ENCODE peak calls at places on chromosomes 4 and X, in ten cellular contexts. U is aorta; Z is lower lobe of right lung; P is CD4-positive, CD25-positive, alpha-beta regulatory T cell; V is trophoblast cell; A is thoracic aorta; J is uterus; H is cardiac muscle cell; Q is ascending aorta; D is tibial artery. L is an unnamed sample.

GRCh38 chr4:125266901-125267601 is 47.7 kb upstream of the FAT4 start:
- DNase-seq in D (no peak), A (no peak), Z (no peak), H (peak), P (no peak), U (no peak), V (peak), Q (no peak), J (no peak), L (no peak)

GRCh38 chr4:83083925-83084475 is 30.5 kb downstream of the PLAC8 start:
- DNase-seq in P (peak), H (peak), Z (peak), V (peak), D (no peak), Q (no peak), J (no peak), U (no peak), A (no peak), L (no peak)

GRCh38 chr4:73918058-73918457 is 48.9 kb downstream of the CXCL1 start:
- DNase-seq in J (no peak), P (no peak), Z (no peak), Q (no peak), U (no peak), H (no peak), V (no peak), A (no peak), D (no peak), L (no peak)

GRCh38 chrX:18422325-18422724 is 3.1 kb upstream of the CDKL5 start:
- DNase-seq in Q (no peak), V (peak), A (no peak), U (no peak), P (no peak), Z (no peak), H (peak), J (no peak), D (no peak), L (no peak)

GRCh38 chrX:79336869-79337815 is 30.0 kb downstream of the ITM2A start:
- DNase-seq in U (no peak), J (no peak), V (no peak), A (no peak), Q (no peak), D (no peak), P (peak), Z (no peak), H (no peak), L (no peak)

GRCh38 chr4:26330186-26330787 is 9.5 kb downstream of the RBPJ start:
- DNase-seq in H (peak), P (peak), D (no peak), Q (no peak), J (no peak), U (no peak), V (peak), Z (no peak), A (no peak), L (no peak)

GRCh38 chr4:185119927-185120630 is 23.0 kb upstream of the SLC25A4 start:
- DNase-seq in H (no peak), A (no peak), P (no peak), V (no peak), Q (no peak), U (no peak), D (no peak), Z (no peak), J (no peak), L (no peak)

GRCh38 chr4:70158576-70158975 is 4.5 kb downstream of the PRR27 start:
- DNase-seq in H (no peak), Z (peak), V (no peak), U (no peak), J (no peak), P (no peak), Q (no peak), D (no peak), A (no peak), L (no peak)

GRCh38 chr4:74202062-74202586 is 44.2 kb downstream of the MTHFD2L start:
- DNase-seq in P (no peak), Q (no peak), A (no peak), U (no peak), Z (no peak), D (no peak), H (no peak), V (no peak), J (no peak), L (no peak)

GRCh38 chrX:107687445-107687844 is 59.1 kb downstream of the PRPS1 start:
- DNase-seq in U (no peak), Z (no peak), H (no peak), P (no peak), V (no peak), Q (no peak), D (no peak), J (no peak), A (no peak), L (no peak)

GRCh38 chrX:69556094-69557011 is 52.2 kb downstream of the NALF2 start:
- DNase-seq in H (peak), U (no peak), Q (no peak), V (peak), P (no peak), A (no peak), J (peak), D (no peak), Z (no peak), L (no peak)

GRCh38 chrX:96407501-96407900 is 277.1 kb upstream of the DIAPH2 start:
- DNase-seq in J (no peak), Z (no peak), A (no peak), V (peak), Q (no peak), H (peak), D (no peak), U (no peak), P (no peak), L (no peak)

GRCh38 chr4:138669479-138670165 is 346.0 kb upstream of the NOCT start:
- DNase-seq in H (peak), D (no peak), A (no peak), Q (no peak), U (no peak), P (no peak), J (no peak), V (no peak), Z (no peak), L (no peak)

GRCh38 chrX:76279007-76279406 is 106.1 kb downstream of the PBDC1 start:
- DNase-seq in J (no peak), H (peak), Q (no peak), V (peak), U (no peak), A (no peak), P (peak), D (peak), Z (no peak), L (no peak)

GRCh38 chrX:26845051-26845450 is 618.1 kb downstream of the PPP4R3C start:
- DNase-seq in D (no peak), U (no peak), V (no peak), Q (no peak), Z (no peak), A (no peak), J (no peak), H (peak), P (no peak), L (no peak)

GRCh38 chr4:99507762-99508161 is 3.1 kb upstream of the C4orf17 start:
- DNase-seq in U (no peak), J (no peak), A (no peak), H (no peak), P (peak), V (no peak), Z (no peak), Q (no peak), D (no peak), L (no peak)

GRCh38 chr4:169557061-169557636 is 55.2 kb downstream of the NEK1 start:
- DNase-seq in V (no peak), A (no peak), P (no peak), Q (no peak), J (no peak), H (no peak), U (no peak), D (no peak), Z (no peak), L (no peak)

GRCh38 chr4:151228196-151229119 is 48.5 kb upstream of the PRSS48 start:
- DNase-seq in A (no peak), D (no peak), Q (no peak), J (no peak), U (no peak), H (peak), P (no peak), Z (no peak), V (peak), L (no peak)

GRCh38 chrX:134572816-134573682 is 85.2 kb downstream of the PLAC1 start:
- DNase-seq in U (no peak), Q (no peak), V (no peak), P (no peak), D (no peak), Z (no peak), J (no peak), H (no peak), A (no peak), L (no peak)

GRCh38 chrX:124462931-124463330 is 116.6 kb downstream of the SH2D1A start:
- DNase-seq in J (no peak), H (no peak), P (no peak), U (no peak), Q (no peak), D (no peak), V (no peak), Z (no peak), A (no peak), L (no peak)

GRCh38 chrX:41022579-41022978 is 62.7 kb upstream of the USP9X start:
- DNase-seq in A (no peak), V (peak), D (no peak), H (peak), Z (no peak), J (no peak), U (no peak), P (no peak), Q (no peak), L (no peak)

GRCh38 chr4:3312362-3312761 is 19.5 kb downstream of the RGS12 start:
- DNase-seq in J (no peak), Z (no peak), D (no peak), H (no peak), V (no peak), P (no peak), Q (no peak), U (peak), A (no peak), L (no peak)

GRCh38 chrX:44223150-44223549 is 120.3 kb downstream of the EFHC2 start:
- DNase-seq in Q (no peak), D (no peak), V (peak), H (peak), P (no peak), U (no peak), J (no peak), A (no peak), Z (no peak), L (no peak)

GRCh38 chrX:100648601-100649417 is 4.8 kb downstream of the SRPX2 start:
- DNase-seq in U (no peak), Z (no peak), D (no peak), P (no peak), J (peak), H (peak), V (peak), A (no peak), Q (no peak), L (no peak)

GRCh38 chr4:17111959-17112659 is 213.7 kb upstream of the LDB2 start:
- DNase-seq in Q (no peak), J (no peak), H (peak), D (no peak), V (no peak), A (no peak), U (no peak), P (no peak), Z (no peak), L (no peak)

GRCh38 chrX:8873956-8874355 is 72.8 kb upstream of the FAM9A start:
- DNase-seq in U (no peak), H (no peak), Z (no peak), A (no peak), Q (no peak), D (no peak), P (no peak), V (no peak), J (no peak), L (no peak)
- H3K27ac ChIP-seq in U (no peak), H (no peak), Z (no peak), A (no peak), Q (no peak), D (no peak), P (no peak), V (no peak), J (no peak), L (no peak)

GRCh38 chrX:115966920-115967319 is 203.6 kb upstream of the AGTR2 start:
- DNase-seq in A (no peak), D (no peak), U (no peak), H (peak), Q (no peak), V (no peak), J (no peak), Z (no peak), P (no peak), L (no peak)
- H3K4me3 ChIP-seq in A (no peak), D (no peak), U (no peak), H (no peak), Q (no peak), V (no peak), J (no peak), Z (no peak), P (no peak), L (no peak)

GRCh38 chr4:168408620-168409019 is 71.7 kb downstream of the DDX60L start:
- DNase-seq in A (peak), D (peak), J (peak), U (peak), H (peak), V (no peak), Z (no peak), Q (peak), P (no peak), L (no peak)
- H3K27ac ChIP-seq in A (peak), D (no peak), J (peak), U (no peak), H (peak), V (no peak), Z (no peak), Q (no peak), P (no peak), L (peak)

GRCh38 chr4:110022457-110022856 is 109.8 kb downstream of the EGF start:
- DNase-seq in U (no peak), H (no peak), J (no peak), D (no peak), Q (no peak), V (no peak), Z (no peak), A (no peak), P (no peak), L (no peak)
- H3K4me3 ChIP-seq in U (no peak), H (no peak), J (no peak), D (no peak), Q (no peak), V (no peak), Z (no peak), A (no peak), P (no peak), L (no peak)

GRCh38 chr4:142846105-142846728 is at the start of gene INPP4B:
- DNase-seq in A (no peak), H (peak), J (peak), P (peak), Z (peak), D (peak), Q (peak), V (peak), U (peak), L (no peak)
- H3K27ac ChIP-seq in A (peak), H (peak), J (peak), P (no peak), Z (peak), D (peak), Q (peak), V (no peak), U (peak), L (peak)

DNA sequence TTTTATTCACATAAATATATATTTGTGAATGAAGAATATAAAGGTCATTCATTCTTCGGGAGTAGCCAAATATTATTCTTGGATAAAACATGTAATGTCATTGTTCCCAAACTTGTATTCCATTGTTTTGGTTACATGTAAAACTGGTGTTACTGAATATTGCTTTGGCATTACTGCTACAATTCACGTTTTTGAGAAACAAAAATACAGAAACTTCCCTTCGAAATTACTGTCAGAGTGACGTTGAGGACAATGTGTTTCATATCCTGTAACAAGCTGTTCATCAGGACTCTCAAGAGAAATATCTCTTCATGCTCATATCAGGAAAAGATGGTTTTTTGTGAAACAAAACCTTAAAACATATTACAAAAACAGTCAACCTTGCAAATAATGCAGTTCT is 258.9 kb upstream of the DDX53 start:
- DNase-seq in D (no peak), J (no peak), Z (no peak), H (no peak), V (no peak), A (no peak), Q (no peak), P (no peak), U (no peak), L (no peak)
- H3K4me3 ChIP-seq in D (no peak), J (no peak), Z (no peak), H (no peak), V (no peak), A (no peak), Q (no peak), P (no peak), U (no peak), L (no peak)

GRCh38 chr4:54332577-54332976 is 103.5 kb downstream of the PDGFRA start:
- DNase-seq in J (no peak), D (no peak), H (no peak), V (no peak), U (no peak), Q (no peak), A (no peak), P (no peak), Z (no peak), L (no peak)
- H3K27ac ChIP-seq in J (no peak), D (no peak), H (no peak), V (no peak), U (no peak), Q (no peak), A (no peak), P (no peak), Z (no peak), L (no peak)

GRCh38 chr4:158812133-158812532 is 43.3 kb downstream of the FNIP2 start:
- DNase-seq in Z (no peak), V (no peak), H (no peak), J (no peak), P (no peak), Q (no peak), A (no peak), D (no peak), U (no peak), L (no peak)

GRCh38 chr4:158811216-158811540 is 42.4 kb downstream of the FNIP2 start:
- DNase-seq in D (no peak), Q (no peak), H (no peak), P (no peak), A (no peak), Z (no peak), V (peak), J (no peak), U (no peak), L (no peak)

GRCh38 chr4:158811704-158812103 is 42.9 kb downstream of the FNIP2 start:
- DNase-seq in H (no peak), J (no peak), Q (peak), P (no peak), U (peak), Z (no peak), A (no peak), V (peak), D (peak), L (no peak)

GRCh38 chr4:158809611-158810486 is 41.0 kb downstream of the FNIP2 start:
- DNase-seq in J (no peak), Q (no peak), Z (no peak), D (peak), V (peak), A (no peak), U (no peak), P (peak), H (peak), L (no peak)

DNA sequence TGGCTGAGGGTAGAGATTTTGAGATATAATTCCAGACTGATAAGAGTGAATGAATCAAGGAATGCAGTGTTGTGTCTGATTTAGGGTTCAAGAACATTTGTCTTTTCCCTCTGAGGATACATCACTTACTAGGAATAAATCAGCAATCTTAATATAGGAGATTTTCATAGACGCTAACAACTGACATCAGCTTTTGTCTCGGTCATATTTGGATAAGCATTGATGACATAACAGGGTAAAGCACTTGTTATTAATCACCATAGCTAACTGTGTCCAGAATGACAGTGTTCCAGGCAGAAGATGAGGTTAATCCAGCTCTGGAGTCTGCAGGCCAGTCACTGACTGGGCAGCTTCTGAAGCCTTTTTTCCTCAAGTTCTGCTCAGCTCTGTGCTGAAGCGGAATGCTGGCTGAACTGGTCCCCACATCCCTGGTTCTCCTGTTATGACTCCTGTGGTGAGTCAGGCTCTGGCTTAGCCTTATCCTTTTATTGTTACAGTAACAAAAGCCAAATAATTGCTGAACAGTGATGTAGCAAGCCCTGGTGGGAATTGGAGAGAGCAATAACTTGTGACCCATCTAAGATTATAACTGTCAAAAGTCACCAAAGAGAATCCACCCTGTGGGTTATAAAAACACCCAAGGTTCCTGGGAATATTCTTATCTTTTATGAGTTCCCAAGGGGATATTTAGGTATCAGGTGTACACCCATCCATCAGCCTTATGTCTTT is 41.8 kb downstream of the FNIP2 start:
- DNase-seq in P (no peak), H (peak), J (peak), A (peak), U (peak), V (peak), Q (peak), Z (no peak), D (peak), L (no peak)
- H3K4me3 ChIP-seq in P (peak), H (no peak), J (no peak), A (peak), U (no peak), V (no peak), Q (peak), Z (peak), D (peak), L (peak)

GRCh38 chrX:115642304-115642703 is 81.3 kb downstream of the PLS3 start:
- DNase-seq in Q (no peak), J (no peak), Z (no peak), U (no peak), H (peak), A (no peak), D (no peak), V (no peak), P (no peak), L (no peak)

GRCh38 chrX:115642895-115643530 is 82.0 kb downstream of the PLS3 start:
- DNase-seq in P (peak), U (no peak), H (peak), V (peak), D (peak), A (no peak), Z (no peak), Q (no peak), J (peak), L (no peak)

DNA sequence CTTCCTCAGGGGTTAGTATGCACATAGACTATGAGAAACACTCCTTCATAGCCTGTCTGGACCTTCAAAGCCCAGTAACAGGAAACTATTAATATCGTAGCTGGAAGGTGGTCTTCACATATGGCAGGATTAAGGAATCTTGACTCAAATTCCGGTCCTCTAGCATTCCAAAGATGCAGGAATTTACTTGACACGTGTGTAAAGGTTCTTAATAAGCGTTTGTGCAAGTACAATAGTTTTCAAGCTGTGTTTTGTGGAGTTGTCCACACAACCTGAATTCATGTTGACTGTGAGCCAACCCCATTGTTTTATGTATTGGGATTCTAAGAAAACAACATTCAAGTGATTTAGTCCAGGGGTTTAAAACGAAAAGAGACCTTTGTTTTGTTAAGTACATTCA is 78.5 kb downstream of the PLS3 start:
- DNase-seq in D (no peak), H (no peak), A (no peak), V (no peak), J (no peak), Q (no peak), P (no peak), U (no peak), Z (no peak), L (no peak)
- H3K27ac ChIP-seq in D (peak), H (peak), A (peak), V (no peak), J (peak), Q (peak), P (no peak), U (no peak), Z (no peak), L (no peak)